ENCODE peak calls at places on chromosomes 2 and 18, in five cellular contexts. P is tibial nerve, G is sigmoid colon, N is endothelial cell of umbilical vein, L is uterus. T is an unnamed sample.

GRCh38 chr2:20355131-20355530 is 4.5 kb upstream of the PUM2 start:
- DNase-seq in L (no peak), P (no peak), G (no peak), N (no peak), T (no peak)

GRCh38 chr2:16729335-16729734 is 63.7 kb upstream of the CYRIA start:
- DNase-seq in L (no peak), N (no peak), P (no peak), G (no peak), T (no peak)

GRCh38 chr2:75523313-75524275 is 37.1 kb downstream of the EVA1A start:
- DNase-seq in G (no peak), L (no peak), P (no peak), N (peak), T (no peak)

GRCh38 chr2:64204006-64204632 is 59.9 kb upstream of the PELI1 start:
- DNase-seq in P (no peak), G (peak), L (no peak), N (peak), T (no peak)

GRCh38 chr2:236637691-236638569 is 68.3 kb downstream of the ACKR3 start:
- DNase-seq in G (peak), N (no peak), L (no peak), P (no peak), T (no peak)

GRCh38 chr2:206084870-206085741 is 868 bp downstream of the INO80D start:
- DNase-seq in P (no peak), G (peak), L (peak), N (peak), T (peak)

GRCh38 chr18:9971313-9971920 is 57.6 kb downstream of the VAPA start:
- DNase-seq in G (peak), N (peak), L (peak), P (peak), T (peak)

GRCh38 chr2:67898605-67899004 is 164.2 kb downstream of the C1D start:
- DNase-seq in L (no peak), P (no peak), N (no peak), G (no peak), T (no peak)

GRCh38 chr2:159875083-159875482 is 77.1 kb upstream of the CD302 start:
- DNase-seq in L (no peak), P (no peak), G (no peak), N (no peak), T (no peak)

GRCh38 chr2:153536105-153536504 is 57.5 kb upstream of the RPRM start:
- DNase-seq in L (no peak), G (no peak), P (no peak), N (no peak), T (no peak)

GRCh38 chr2:235639387-235639786 is 145.5 kb downstream of the AGAP1 start:
- DNase-seq in G (peak), P (peak), N (no peak), L (peak), T (no peak)

GRCh38 chr18:49544362-49544761 is 17.5 kb upstream of the LIPG start:
- DNase-seq in G (no peak), L (no peak), P (no peak), N (no peak), T (no peak)

GRCh38 chr2:202765435-202765834 is 106.1 kb downstream of the ICA1L start:
- DNase-seq in L (no peak), G (no peak), N (no peak), P (no peak), T (no peak)

GRCh38 chr2:69221512-69221911 is 165.5 kb downstream of the GFPT1 start:
- DNase-seq in P (no peak), G (no peak), N (no peak), L (no peak), T (no peak)

DNA sequence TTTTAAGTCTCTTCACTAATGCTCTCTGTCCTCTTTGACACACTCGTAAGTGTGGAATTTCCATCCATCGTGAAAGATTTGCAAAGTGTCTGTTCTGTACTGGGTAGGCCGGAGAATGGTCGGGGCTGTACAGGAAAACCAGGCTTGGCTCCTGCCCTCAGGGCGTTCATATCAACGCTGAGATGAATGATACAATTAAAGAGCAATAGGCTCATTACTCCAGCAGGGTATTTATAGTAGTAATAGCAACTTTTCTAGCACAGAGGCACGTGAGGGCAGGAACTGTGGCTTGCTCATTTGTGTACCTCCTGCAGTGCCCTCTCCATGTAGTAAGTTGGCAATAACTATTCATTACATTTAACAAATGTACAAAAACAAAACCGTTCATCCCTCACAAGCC is 5.3 kb upstream of the NCK2 start:
- DNase-seq in L (no peak), P (no peak), G (no peak), N (no peak), T (no peak)
- H3K4me3 ChIP-seq in L (no peak), P (no peak), G (no peak), N (no peak), T (no peak)

DNA sequence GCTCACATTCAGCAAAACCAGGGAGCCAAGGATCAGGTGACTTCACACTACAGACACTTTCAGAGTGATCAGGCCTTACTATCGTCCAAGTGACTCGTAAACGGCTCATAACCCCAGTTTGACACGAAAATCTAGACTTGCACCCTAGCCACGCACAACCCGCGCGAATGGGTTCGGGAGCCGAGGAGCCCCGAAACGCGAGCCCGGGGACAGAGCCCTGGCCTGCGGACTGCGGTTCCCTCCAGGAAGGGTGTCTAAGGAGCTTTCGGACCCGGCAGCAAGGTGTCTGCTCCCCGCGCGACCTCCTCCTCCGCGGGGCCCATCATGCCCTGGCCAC is 759 bp downstream of the ATL2 start:
- DNase-seq in N (no peak), L (peak), G (no peak), P (no peak), T (peak)
- TF ChIP-seq POLR2A in N (no peak), L (no peak), G (no peak), P (no peak), T (no peak)

GRCh38 chr18:55780591-55781071 is 192.6 kb upstream of the TCF4 start:
- DNase-seq in N (peak), L (no peak), G (no peak), P (no peak), T (no peak)
- H3K4me3 ChIP-seq in N (peak), L (peak), G (peak), P (peak), T (peak)

GRCh38 chr18:44679056-44679911 is 1.4 kb upstream of the SETBP1 start:
- DNase-seq in L (peak), P (peak), N (peak), G (peak), T (peak)
- TF ChIP-seq POLR2A in L (peak), P (peak), N (no peak), G (peak), T (peak)